ENCODE peak calls at places on chromosomes 3 and 15, in six cellular contexts. A, X, D, Q, F and R are unnamed samples.

GRCh38 chr3:22474706-22475470 is 723.9 kb upstream of the ZNF385D start:
- DNase-seq in Q (no peak), D (peak), A (no peak), F (peak), X (no peak), R (no peak)

GRCh38 chr15:101138913-101139880 is 112.7 kb downstream of the CHSY1 start:
- DNase-seq in Q (no peak), X (peak), D (no peak), A (no peak), F (peak), R (no peak)

GRCh38 chr3:155535098-155535497 is 209.8 kb downstream of the PLCH1 start:
- DNase-seq in D (no peak), F (no peak), A (no peak), X (no peak), Q (no peak), R (no peak)

GRCh38 chr3:186315581-186316354 is 46.3 kb downstream of the DGKG start:
- DNase-seq in Q (no peak), X (no peak), A (no peak), D (peak), F (peak), R (no peak)

GRCh38 chr3:100041328-100041749 is 73.0 kb downstream of the FILIP1L start:
- DNase-seq in X (no peak), A (peak), Q (no peak), D (peak), F (peak), R (no peak)

GRCh38 chr3:169613053-169613803 is 50.3 kb downstream of the MECOM start:
- DNase-seq in F (no peak), X (no peak), A (no peak), Q (no peak), D (no peak), R (no peak)

GRCh38 chr15:100340721-100341661 is 784 bp downstream of the ADAMTS17 start:
- DNase-seq in Q (no peak), A (no peak), F (no peak), D (no peak), X (no peak), R (no peak)

GRCh38 chr3:30724863-30725262 is 118.5 kb downstream of the TGFBR2 start:
- DNase-seq in D (no peak), Q (no peak), A (no peak), F (no peak), X (no peak), R (no peak)

GRCh38 chr15:65038838-65039237 is 6.3 kb upstream of the SLC51B start:
- DNase-seq in X (no peak), A (no peak), F (no peak), Q (no peak), D (no peak), R (no peak)

GRCh38 chr15:85142324-85142723 is 160.7 kb downstream of the PDE8A start:
- DNase-seq in F (peak), X (no peak), D (peak), Q (no peak), A (no peak), R (no peak)

GRCh38 chr15:40323239-40323952 is at the start of gene INAFM2:
- DNase-seq in D (peak), A (peak), X (peak), F (peak), Q (peak), R (peak)

GRCh38 chr3:14405886-14406238 is 3.5 kb downstream of the SLC6A6 start:
- DNase-seq in Q (no peak), A (no peak), D (no peak), X (no peak), F (no peak), R (no peak)
- TF ChIP-seq CTCF in Q (peak), A (no peak), D (no peak), X (no peak), F (no peak), R (no peak)

DNA sequence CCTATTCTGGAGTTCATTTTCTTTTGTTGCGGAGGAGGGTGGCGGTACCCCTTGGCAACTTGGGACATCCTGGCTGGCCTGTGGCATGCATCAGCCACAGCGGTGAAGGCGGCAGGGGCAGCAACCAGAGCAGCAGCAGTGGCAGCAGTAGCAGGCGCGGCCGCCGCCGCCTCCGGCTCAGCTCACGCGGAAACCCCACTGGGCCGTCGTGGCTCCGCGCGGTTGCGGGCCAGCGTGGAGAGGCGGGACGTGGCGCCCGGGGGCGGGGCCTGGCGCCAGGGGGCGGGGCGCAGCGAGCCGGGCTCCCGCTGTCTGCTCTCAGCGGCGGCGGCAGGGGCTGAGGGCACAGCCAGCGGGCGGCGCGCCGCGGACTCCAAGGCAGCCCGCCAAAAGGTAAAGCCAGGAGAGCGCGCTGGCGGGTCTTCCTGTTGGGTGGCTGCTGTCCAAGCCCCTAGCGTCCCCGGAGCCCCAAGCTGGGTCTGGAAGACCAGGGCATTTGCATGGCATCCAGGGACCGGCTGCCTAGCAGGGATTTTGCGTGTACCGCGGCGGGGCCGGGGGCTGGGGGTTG is 334.4 kb upstream of the THRB start:
- DNase-seq in D (no peak), F (no peak), X (peak), Q (no peak), A (peak), R (peak)
- TF ChIP-seq CTCF in D (no peak), F (no peak), X (no peak), Q (no peak), A (no peak), R (no peak)

GRCh38 chr3:46664971-46665762 is 28.3 kb downstream of the ALS2CL start:
- DNase-seq in F (no peak), D (no peak), A (no peak), X (no peak), Q (no peak), R (no peak)

GRCh38 chr3:46664188-46664970 is 29.1 kb downstream of the ALS2CL start:
- DNase-seq in Q (no peak), D (no peak), X (peak), A (no peak), F (no peak), R (no peak)

GRCh38 chr3:46661776-46662766 is 31.4 kb downstream of the ALS2CL start:
- DNase-seq in A (no peak), D (no peak), F (no peak), Q (no peak), X (peak), R (peak)

GRCh38 chr3:46662771-46663551 is 30.5 kb downstream of the ALS2CL start:
- DNase-seq in D (peak), A (no peak), F (peak), X (peak), Q (no peak), R (peak)

DNA sequence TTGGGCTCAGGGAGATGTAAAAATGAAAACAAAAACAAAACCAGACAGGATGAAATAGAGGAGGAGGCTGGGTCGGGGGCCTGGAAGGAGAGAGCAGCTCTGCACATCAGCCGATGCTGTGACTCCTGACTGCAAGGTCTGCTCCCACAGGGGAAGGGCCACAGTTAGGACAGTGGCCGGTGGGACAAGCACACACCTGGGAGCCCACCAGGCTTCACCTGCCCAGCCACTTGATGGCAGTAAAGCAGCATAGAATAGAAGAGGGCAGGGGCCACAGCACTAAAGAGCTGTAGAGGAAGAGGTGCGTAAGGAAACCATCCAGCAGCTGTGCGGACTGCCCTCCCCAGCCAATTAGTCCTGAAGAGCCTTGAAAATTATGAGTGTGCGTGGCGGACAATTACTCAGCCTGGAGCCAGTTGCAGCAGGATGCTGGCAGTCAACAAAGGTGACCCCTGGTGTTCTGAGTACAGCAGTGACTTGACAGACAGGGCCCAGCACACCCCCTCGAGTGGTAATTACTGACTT is 29.8 kb downstream of the ALS2CL start:
- DNase-seq in X (peak), D (peak), F (peak), Q (peak), A (peak), R (no peak)
- TF ChIP-seq CTCF in X (no peak), D (no peak), F (no peak), Q (peak), A (peak), R (no peak)

GRCh38 chr15:29089731-29090616 is 179.6 kb downstream of the NSMCE3 start:
- DNase-seq in X (peak), D (peak), Q (no peak), F (peak), A (no peak), R (no peak)
- TF ChIP-seq CTCF in X (no peak), D (no peak), Q (peak), F (peak), A (no peak), R (no peak)

DNA sequence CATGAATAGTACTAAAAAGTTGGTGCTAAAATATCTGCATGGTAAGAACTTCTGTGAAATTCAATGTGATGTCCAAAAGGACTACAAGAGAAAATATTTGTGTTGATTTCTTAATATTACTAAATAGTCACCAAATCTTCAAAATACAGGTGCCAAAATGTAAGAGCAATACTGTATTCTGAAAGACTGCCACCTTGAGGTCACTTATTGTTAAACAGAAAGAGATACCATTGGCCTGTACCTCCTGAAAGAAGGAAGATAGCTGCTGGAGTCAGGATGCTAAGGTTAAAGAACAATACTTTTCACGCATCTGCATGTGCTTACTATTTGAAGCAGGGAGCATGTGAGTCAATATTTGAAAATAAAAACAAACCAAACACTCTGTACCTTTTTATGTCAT is 72.0 kb upstream of the LSAMP start:
- DNase-seq in D (peak), A (no peak), F (peak), Q (peak), X (peak), R (no peak)
- TF ChIP-seq CTCF in D (peak), A (peak), F (peak), Q (peak), X (peak), R (peak)

DNA sequence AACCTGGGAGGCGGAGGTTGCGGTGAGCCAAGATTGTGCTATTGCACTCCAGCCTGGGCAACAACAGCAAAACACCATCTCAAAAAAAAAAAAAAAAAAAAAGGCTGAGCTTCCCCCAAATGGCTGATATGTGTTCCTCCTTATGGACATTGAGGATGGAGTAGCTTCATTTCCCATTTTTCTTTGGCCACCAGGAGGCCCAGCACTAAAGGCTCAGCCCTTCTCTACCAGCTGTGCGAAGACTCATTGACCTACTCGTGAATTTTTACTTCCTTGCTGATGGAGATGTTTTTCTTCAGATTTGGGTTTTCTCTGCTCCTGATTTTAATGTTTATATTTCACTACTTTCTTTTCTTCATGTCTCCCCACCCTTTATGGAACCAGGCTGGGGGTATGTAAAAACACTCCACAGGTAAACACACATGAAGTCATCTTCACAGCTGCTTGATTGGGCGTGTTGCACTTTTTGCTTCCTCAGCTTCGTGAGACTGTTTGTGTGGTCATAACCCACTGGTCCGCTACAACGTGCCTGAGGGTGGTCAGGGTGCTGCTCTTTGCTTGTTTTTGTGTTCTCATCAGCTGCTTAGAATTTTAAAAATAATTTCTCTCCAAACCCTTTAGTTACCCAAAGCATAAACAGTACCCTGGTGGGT is 13.5 kb downstream of the SEMA4B start:
- DNase-seq in D (no peak), F (no peak), Q (no peak), A (no peak), X (no peak), R (no peak)
- TF ChIP-seq CTCF in D (peak), F (peak), Q (no peak), A (peak), X (no peak), R (no peak)